ENCODE peak calls at places on chromosome 11, in seven cellular contexts. W is stimulated activated naive CD4-positive, alpha-beta T cell; Z is BJ; A is NCI-H1092; O is Kasumi-1; Y is NCI-H774; D is putamen. U is an unnamed sample.

GRCh38 chr11:75813622-75814039 is 1.4 kb upstream of the UVRAG start:
- DNase-seq in W (no peak), Z (no peak), A (no peak), O (no peak), Y (no peak), D (no peak), U (no peak)

GRCh38 chr11:72814831-72815618 is 814 bp downstream of the ATG16L2 start:
- DNase-seq in W (peak), Z (no peak), A (peak), O (peak), Y (peak), D (no peak), U (peak)

GRCh38 chr11:126146454-126147192 is 64.8 kb downstream of the RPUSD4 start:
- DNase-seq in W (no peak), Z (no peak), A (peak), O (no peak), Y (peak), D (peak), U (peak)

GRCh38 chr11:92782806-92783205 is 186.6 kb upstream of the MTNR1B start:
- DNase-seq in W (no peak), Z (no peak), A (no peak), O (no peak), Y (no peak), D (no peak), U (no peak)

GRCh38 chr11:75214411-75214821 is 26.2 kb upstream of the TPBGL start:
- DNase-seq in W (peak), Z (no peak), A (peak), O (peak), Y (no peak), D (peak), U (peak)

GRCh38 chr11:116598556-116598955 is 174.2 kb downstream of the BUD13 start:
- DNase-seq in W (no peak), Z (no peak), A (no peak), O (no peak), Y (no peak), D (no peak), U (no peak)

GRCh38 chr11:76659672-76660532 is 10.6 kb downstream of the LRRC32 start:
- DNase-seq in W (no peak), Z (no peak), A (no peak), O (no peak), Y (no peak), D (no peak), U (no peak)

GRCh38 chr11:44997566-44997965 is 46.9 kb upstream of the TP53I11 start:
- DNase-seq in W (no peak), Z (no peak), A (no peak), O (no peak), Y (no peak), D (no peak), U (no peak)

GRCh38 chr11:118592616-118593367 is 14.6 kb upstream of the PHLDB1 start:
- DNase-seq in W (no peak), Z (no peak), A (no peak), O (no peak), Y (no peak), D (peak), U (no peak)

U was measured in NCI-H1105 treated with DMSO at 0.1 percent for 48 hours.